ENCODE peak calls at places on chromosomes 12 and 14, in five cellular contexts. D is Caki2; L is stimulated activated CD8-positive, alpha-beta memory T cell treated with anti-CD3 and anti-CD28 coated beads, Interleukin-4, amount 100 ng/mL, for 4 hours; Q is ELR; P is fibroblast of mammary gland. J is an unnamed sample.

GRCh38 chr12:98274430-98275130 is 240.8 kb upstream of the TMPO start:
- DNase-seq in P (no peak), D (no peak), L (no peak), Q (no peak), J (no peak)

GRCh38 chr12:93441111-93441616 is 583 bp downstream of the UBE2N start:
- DNase-seq in Q (peak; percentile 55), D (peak; percentile 5), P (no peak), L (no peak), J (peak; percentile 52)

GRCh38 chr14:74638970-74639369 is 26.9 kb upstream of the LTBP2 start:
- DNase-seq in Q (no peak), L (no peak), D (no peak), P (peak; percentile 77), J (no peak)

GRCh38 chr14:78254911-78255431 is 84.8 kb downstream of the NRXN3 start:
- DNase-seq in D (peak; percentile 85), Q (peak; percentile 16), P (peak; percentile 80), L (no peak), J (peak; percentile 39)

GRCh38 chr14:99549684-99550083 is 54.3 kb downstream of the CCDC85C start:
- DNase-seq in Q (no peak), D (no peak), L (no peak), P (no peak), J (no peak)

GRCh38 chr12:131547560-131547959 is 163.3 kb upstream of the SFSWAP start:
- DNase-seq in Q (no peak), P (no peak), L (no peak), D (no peak), J (no peak)

GRCh38 chr14:93804654-93805053 is 16.4 kb upstream of the PRIMA1 start:
- DNase-seq in Q (no peak), P (no peak), L (no peak), D (no peak), J (no peak)

GRCh38 chr12:124434951-124435805 is 132.2 kb downstream of the NCOR2 start:
- DNase-seq in Q (no peak), L (no peak), D (no peak), P (no peak), J (no peak)

GRCh38 chr12:121577443-121578180 is 3.2 kb downstream of the KDM2B start:
- DNase-seq in L (no peak), Q (no peak), P (no peak), D (peak; percentile 57), J (no peak)

GRCh38 chr12:65419284-65420072 is 141.0 kb downstream of the MSRB3 start:
- DNase-seq in P (no peak), Q (no peak), D (no peak), L (no peak), J (no peak)

GRCh38 chr12:61232040-61232439 is 1028.2 kb upstream of the USP15 start:
- DNase-seq in D (no peak), Q (no peak), L (no peak), P (no peak), J (no peak)

GRCh38 chr14:100147181-100147631 is 12.2 kb downstream of the DEGS2 start:
- DNase-seq in P (no peak), L (peak; percentile 32), Q (no peak), D (no peak), J (peak; percentile 67)

GRCh38 chr12:87157791-87158190 is 871.4 kb downstream of the C12orf50 start:
- DNase-seq in P (peak; percentile 96), L (no peak), Q (peak; percentile 90), D (peak; percentile 69), J (no peak)

GRCh38 chr12:39723831-39724230 is 104.2 kb upstream of the ABCD2 start:
- DNase-seq in P (peak; percentile 54), D (no peak), Q (peak; percentile 18), L (no peak), J (no peak)

GRCh38 chr12:53161119-53161911 is 19.2 kb upstream of the ZNF740 start:
- DNase-seq in P (no peak), Q (no peak), L (no peak), D (no peak), J (no peak)